ENCODE peak calls at places on chromosomes 4 and X, in ten cellular contexts. P, C, N, U, G, S, V, Q, F and I are unnamed samples.

GRCh38 chrX:46407753-46408130 is 137.5 kb downstream of the ZNF674 start:
- DNase-seq in P (no peak), C (no peak), N (no peak), U (peak; percentile 31), G (no peak), S (no peak), V (no peak), Q (peak; percentile 22), F (no peak), I (peak; percentile 7)

GRCh38 chr4:148951346-148951745 is 509.1 kb upstream of the NR3C2 start:
- DNase-seq in P (no peak), C (no peak), N (no peak), U (peak; percentile 4), G (no peak), S (no peak), V (no peak), Q (peak; percentile 35), F (no peak), I (no peak)

GRCh38 chr4:21451032-21451431 is 497.5 kb downstream of the KCNIP4 start:
- DNase-seq in P (no peak), C (no peak), N (no peak), U (peak; percentile 91), G (no peak), S (no peak), V (peak; percentile 6), Q (peak; percentile 52), F (peak; percentile 89), I (peak; percentile 41)

GRCh38 chrX:136055651-136056221 is 70.5 kb downstream of the SLC9A6 start:
- DNase-seq in P (no peak), C (no peak), N (no peak), U (peak; percentile 67), G (no peak), S (no peak), V (no peak), Q (peak; percentile 34), F (no peak), I (peak; percentile 90)

GRCh38 chr4:119478446-119479179 is 150.0 kb downstream of the PDE5A start:
- DNase-seq in P (no peak), C (no peak), N (no peak), U (no peak), G (peak; percentile 75), S (no peak), V (no peak), Q (no peak), F (peak; percentile 82), I (no peak)

GRCh38 chr4:99934891-99935290 is 11.5 kb downstream of the DNAJB14 start:
- DNase-seq in P (no peak), C (no peak), N (no peak), U (no peak), G (no peak), S (no peak), V (no peak), Q (peak; percentile 37), F (peak; percentile 15), I (no peak)

GRCh38 chr4:78588894-78589545 is 37.5 kb downstream of the ANXA3 start:
- DNase-seq in P (no peak), C (no peak), N (no peak), U (peak; percentile 7), G (no peak), S (no peak), V (no peak), Q (no peak), F (no peak), I (peak; percentile 25)

GRCh38 chr4:13918110-13918509 is 290.6 kb upstream of the BOD1L1 start:
- DNase-seq in P (no peak), C (no peak), N (no peak), U (peak; percentile 88), G (no peak), S (no peak), V (no peak), Q (peak; percentile 96), F (peak; percentile 68), I (peak; percentile 99)

GRCh38 chrX:55489315-55490009 is at the start of gene USP51:
- DNase-seq in P (peak; percentile 30), C (peak; percentile 22), N (peak; percentile 42), U (peak; percentile 6), G (no peak), S (no peak), V (peak; percentile 4), Q (peak; percentile 12), F (peak; percentile 10), I (peak; percentile 14)

GRCh38 chrX:2677764-2678163 is 13.3 kb upstream of the CD99 start:
- DNase-seq in P (peak; percentile 84), C (peak; percentile 74), N (no peak), U (peak; percentile 96), G (no peak), S (peak; percentile 96), V (peak; percentile 67), Q (peak; percentile 97), F (peak; percentile 80), I (peak; percentile 99)

GRCh38 chr4:177964693-177965168 is 522.5 kb upstream of the AGA start:
- DNase-seq in P (no peak), C (no peak), N (no peak), U (peak; percentile 11), G (no peak), S (no peak), V (no peak), Q (peak; percentile 76), F (peak; percentile 37), I (no peak)

GRCh38 chrX:64975491-64975890 is 759 bp downstream of the ZC4H2 start:
- DNase-seq in P (peak; percentile 22), C (peak; percentile 15), N (peak; percentile 29), U (peak; percentile 4), G (no peak), S (peak; percentile 83), V (peak; percentile 33), Q (peak; percentile 40), F (peak; percentile 17), I (peak; percentile 15)

GRCh38 chr4:168421671-168422070 is 58.6 kb downstream of the DDX60L start:
- DNase-seq in P (no peak), C (no peak), N (no peak), U (peak; percentile 75), G (no peak), S (no peak), V (peak; percentile 53), Q (peak; percentile 70), F (no peak), I (peak; percentile 34)

GRCh38 chr4:83618431-83618830 is 82.5 kb downstream of the GPAT3 start:
- DNase-seq in P (no peak), C (no peak), N (no peak), U (peak; percentile 86), G (no peak), S (no peak), V (peak; percentile 59), Q (peak; percentile 88), F (peak; percentile 85), I (peak; percentile 81)

GRCh38 chrX:6021316-6022091 is 207.2 kb downstream of the NLGN4X start:
- DNase-seq in P (peak; percentile 41), C (no peak), N (peak; percentile 29), U (no peak), G (peak; percentile 36), S (no peak), V (peak; percentile 21), Q (no peak), F (peak; percentile 17), I (peak; percentile 0)

GRCh38 chr4:116358633-116359222 is 726.6 kb downstream of the TRAM1L1 start:
- DNase-seq in P (peak; percentile 58), C (no peak), N (peak; percentile 36), U (peak; percentile 58), G (no peak), S (peak; percentile 59), V (peak; percentile 72), Q (peak; percentile 73), F (peak; percentile 45), I (peak; percentile 36)

GRCh38 chr4:102620697-102621497 is 119.7 kb downstream of the NFKB1 start:
- DNase-seq in P (peak; percentile 57), C (no peak), N (peak; percentile 23), U (peak; percentile 79), G (peak; percentile 27), S (no peak), V (peak; percentile 55), Q (peak; percentile 76), F (peak; percentile 94), I (peak; percentile 88)

GRCh38 chrX:84174348-84174747 is 13.7 kb downstream of the RPS6KA6 start:
- DNase-seq in P (no peak), C (no peak), N (no peak), U (no peak), G (no peak), S (no peak), V (no peak), Q (no peak), F (no peak), I (no peak)

GRCh38 chrX:9865804-9866471 is 79.7 kb downstream of the SHROOM2 start:
- DNase-seq in P (no peak), C (no peak), N (no peak), U (peak; percentile 32), G (no peak), S (no peak), V (peak; percentile 31), Q (peak; percentile 55), F (no peak), I (no peak)

GRCh38 chr4:151418385-151418784 is 9.4 kb downstream of the FHIP1A start:
- DNase-seq in P (no peak), C (no peak), N (no peak), U (peak; percentile 89), G (no peak), S (no peak), V (peak; percentile 10), Q (peak; percentile 86), F (peak; percentile 83), I (peak; percentile 87)

GRCh38 chr4:37858112-37858511 is 31.6 kb downstream of the PGM2 start:
- DNase-seq in P (no peak), C (no peak), N (no peak), U (no peak), G (no peak), S (no peak), V (no peak), Q (no peak), F (no peak), I (no peak)

GRCh38 chr4:46399440-46399839 is 9.5 kb upstream of the GABRA2 start:
- DNase-seq in P (no peak), C (no peak), N (no peak), U (no peak), G (no peak), S (no peak), V (no peak), Q (no peak), F (no peak), I (no peak)

GRCh38 chr4:15376594-15376993 is 51.2 kb upstream of the C1QTNF7 start:
- DNase-seq in P (no peak), C (no peak), N (no peak), U (peak; percentile 75), G (no peak), S (no peak), V (no peak), Q (peak; percentile 36), F (no peak), I (peak; percentile 46)

GRCh38 chr4:1722551-1723071 is 1.3 kb downstream of the TACC3 start:
- DNase-seq in P (no peak), C (no peak), N (no peak), U (no peak), G (no peak), S (peak; percentile 82), V (no peak), Q (no peak), F (no peak), I (peak; percentile 38)